ENCODE peak calls at places on chromosomes 4 and X, in eight cellular contexts. One of them, this sample, is unnamed.

GRCh38 chrX:115562492-115562872 is 1.5 kb downstream of the PLS3 start:
- DNase-seq in heart left ventricle: no peak
- DNase-seq in choroid plexus epithelial cell: peak
- DNase-seq in suprapubic skin: no peak
- DNase-seq in brain microvascular endothelial cell: no peak
- DNase-seq in transverse colon: no peak
- DNase-seq in fibroblast of the aortic adventitia: peak
- DNase-seq in BJ: no peak
- DNase-seq in this sample: peak

GRCh38 chr4:107826427-107826980 is 1.8 kb downstream of the SGMS2 start:
- DNase-seq in heart left ventricle: no peak
- DNase-seq in choroid plexus epithelial cell: no peak
- DNase-seq in suprapubic skin: no peak
- DNase-seq in brain microvascular endothelial cell: no peak
- DNase-seq in transverse colon: peak
- DNase-seq in fibroblast of the aortic adventitia: peak
- DNase-seq in BJ: no peak
- DNase-seq in this sample: no peak

GRCh38 chrX:44569122-44569521 is 26.5 kb upstream of the FUNDC1 start:
- DNase-seq in heart left ventricle: no peak
- DNase-seq in choroid plexus epithelial cell: no peak
- DNase-seq in suprapubic skin: no peak
- DNase-seq in brain microvascular endothelial cell: no peak
- DNase-seq in transverse colon: no peak
- DNase-seq in fibroblast of the aortic adventitia: peak
- DNase-seq in BJ: no peak
- DNase-seq in this sample: no peak

GRCh38 chr4:94420356-94420755 is 31.4 kb upstream of the PDLIM5 start:
- DNase-seq in heart left ventricle: no peak
- DNase-seq in choroid plexus epithelial cell: peak
- DNase-seq in suprapubic skin: no peak
- DNase-seq in brain microvascular endothelial cell: no peak
- DNase-seq in transverse colon: no peak
- DNase-seq in fibroblast of the aortic adventitia: no peak
- DNase-seq in BJ: no peak
- DNase-seq in this sample: peak

GRCh38 chrX:17836830-17837229 is 24.3 kb downstream of the RAI2 start:
- DNase-seq in heart left ventricle: no peak
- DNase-seq in choroid plexus epithelial cell: no peak
- DNase-seq in suprapubic skin: no peak
- DNase-seq in brain microvascular endothelial cell: no peak
- DNase-seq in transverse colon: no peak
- DNase-seq in fibroblast of the aortic adventitia: no peak
- DNase-seq in BJ: no peak
- DNase-seq in this sample: no peak

GRCh38 chr4:100095729-100096595 is 94.3 kb downstream of the DDIT4L start:
- DNase-seq in heart left ventricle: peak
- DNase-seq in choroid plexus epithelial cell: peak
- DNase-seq in suprapubic skin: peak
- DNase-seq in brain microvascular endothelial cell: peak
- DNase-seq in transverse colon: peak
- DNase-seq in fibroblast of the aortic adventitia: peak
- DNase-seq in BJ: no peak
- DNase-seq in this sample: peak

GRCh38 chr4:108113229-108113628 is 55.5 kb downstream of the LEF1 start:
- DNase-seq in heart left ventricle: no peak
- DNase-seq in choroid plexus epithelial cell: no peak
- DNase-seq in suprapubic skin: no peak
- DNase-seq in brain microvascular endothelial cell: no peak
- DNase-seq in transverse colon: no peak
- DNase-seq in fibroblast of the aortic adventitia: no peak
- DNase-seq in BJ: no peak
- DNase-seq in this sample: no peak

GRCh38 chr4:55503164-55503563 is 43.5 kb downstream of the CLOCK start:
- DNase-seq in heart left ventricle: no peak
- DNase-seq in choroid plexus epithelial cell: peak
- DNase-seq in suprapubic skin: no peak
- DNase-seq in brain microvascular endothelial cell: peak
- DNase-seq in transverse colon: no peak
- DNase-seq in fibroblast of the aortic adventitia: peak
- DNase-seq in BJ: no peak
- DNase-seq in this sample: peak

GRCh38 chrX:136711147-136711546 is 63.2 kb downstream of the CD40LG start:
- DNase-seq in heart left ventricle: peak
- DNase-seq in choroid plexus epithelial cell: peak
- DNase-seq in suprapubic skin: no peak
- DNase-seq in brain microvascular endothelial cell: peak
- DNase-seq in transverse colon: peak
- DNase-seq in fibroblast of the aortic adventitia: peak
- DNase-seq in BJ: no peak
- DNase-seq in this sample: peak

GRCh38 chr4:4457803-4458550 is 71.1 kb downstream of the NSG1 start:
- DNase-seq in heart left ventricle: no peak
- DNase-seq in choroid plexus epithelial cell: peak
- DNase-seq in suprapubic skin: no peak
- DNase-seq in brain microvascular endothelial cell: peak
- DNase-seq in transverse colon: no peak
- DNase-seq in fibroblast of the aortic adventitia: no peak
- DNase-seq in BJ: no peak
- DNase-seq in this sample: no peak

GRCh38 chr4:19807505-19807904 is 444.2 kb upstream of the SLIT2 start:
- DNase-seq in heart left ventricle: no peak
- DNase-seq in choroid plexus epithelial cell: peak
- DNase-seq in suprapubic skin: no peak
- DNase-seq in brain microvascular endothelial cell: peak
- DNase-seq in transverse colon: no peak
- DNase-seq in fibroblast of the aortic adventitia: peak
- DNase-seq in BJ: peak
- DNase-seq in this sample: peak

GRCh38 chr4:76546282-76547166 is 111.5 kb downstream of the SHROOM3 start:
- DNase-seq in heart left ventricle: no peak
- DNase-seq in choroid plexus epithelial cell: peak
- DNase-seq in suprapubic skin: no peak
- DNase-seq in brain microvascular endothelial cell: peak
- DNase-seq in transverse colon: peak
- DNase-seq in fibroblast of the aortic adventitia: peak
- DNase-seq in BJ: peak
- DNase-seq in this sample: peak

GRCh38 chrX:49242545-49243066 is 7.3 kb downstream of the CCDC22 start:
- DNase-seq in heart left ventricle: no peak
- DNase-seq in choroid plexus epithelial cell: no peak
- DNase-seq in suprapubic skin: no peak
- DNase-seq in brain microvascular endothelial cell: no peak
- DNase-seq in transverse colon: no peak
- DNase-seq in fibroblast of the aortic adventitia: no peak
- DNase-seq in BJ: no peak
- DNase-seq in this sample: no peak

GRCh38 chr4:40918330-40918729 is 168.6 kb downstream of the NSUN7 start:
- DNase-seq in heart left ventricle: peak
- DNase-seq in choroid plexus epithelial cell: peak
- DNase-seq in suprapubic skin: peak
- DNase-seq in brain microvascular endothelial cell: peak
- DNase-seq in transverse colon: peak
- DNase-seq in fibroblast of the aortic adventitia: peak
- DNase-seq in BJ: peak
- DNase-seq in this sample: peak

GRCh38 chr4:173797296-173797695 is 267.3 kb upstream of the HAND2 start:
- DNase-seq in heart left ventricle: no peak
- DNase-seq in choroid plexus epithelial cell: no peak
- DNase-seq in suprapubic skin: no peak
- DNase-seq in brain microvascular endothelial cell: no peak
- DNase-seq in transverse colon: no peak
- DNase-seq in fibroblast of the aortic adventitia: no peak
- DNase-seq in BJ: no peak
- DNase-seq in this sample: no peak

GRCh38 chr4:153010137-153010536 is 74.0 kb downstream of the FHDC1 start:
- DNase-seq in heart left ventricle: no peak
- DNase-seq in choroid plexus epithelial cell: no peak
- DNase-seq in suprapubic skin: no peak
- DNase-seq in brain microvascular endothelial cell: no peak
- DNase-seq in transverse colon: no peak
- DNase-seq in fibroblast of the aortic adventitia: no peak
- DNase-seq in BJ: no peak
- DNase-seq in this sample: no peak

DNA sequence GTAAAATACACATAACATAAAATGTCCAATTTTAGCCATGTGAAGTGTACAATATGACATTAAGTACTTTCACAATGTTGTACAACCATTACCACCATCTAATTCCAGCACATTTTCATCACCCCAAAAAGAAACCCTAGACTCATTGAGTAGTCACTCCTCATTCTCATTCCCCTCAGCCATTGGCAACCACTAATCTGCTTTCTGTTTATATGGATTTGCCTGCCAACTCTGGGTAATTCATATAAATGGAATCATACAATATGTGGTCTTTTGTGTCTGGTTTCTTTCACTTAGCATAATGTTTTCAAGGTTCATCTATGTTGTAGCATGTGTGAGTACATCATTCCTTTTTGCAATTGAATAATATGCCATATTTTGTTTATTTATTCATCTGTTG is 43.0 kb downstream of the EIF2S3 start:
- DNase-seq in heart left ventricle: no peak
- DNase-seq in choroid plexus epithelial cell: no peak
- DNase-seq in suprapubic skin: no peak
- DNase-seq in brain microvascular endothelial cell: no peak
- DNase-seq in transverse colon: no peak
- DNase-seq in fibroblast of the aortic adventitia: peak
- DNase-seq in BJ: no peak
- DNase-seq in this sample: no peak
- TF ChIP-seq CTCF in heart left ventricle: no peak
- TF ChIP-seq CTCF in choroid plexus epithelial cell: no peak
- TF ChIP-seq CTCF in suprapubic skin: no peak
- TF ChIP-seq CTCF in brain microvascular endothelial cell: no peak
- TF ChIP-seq CTCF in transverse colon: no peak
- TF ChIP-seq CTCF in fibroblast of the aortic adventitia: no peak
- TF ChIP-seq CTCF in BJ: no peak
- TF ChIP-seq CTCF in this sample: no peak

GRCh38 chr4:84875636-84876371 is 90.7 kb downstream of the WDFY3 start:
- DNase-seq in heart left ventricle: no peak
- DNase-seq in choroid plexus epithelial cell: peak
- DNase-seq in suprapubic skin: no peak
- DNase-seq in brain microvascular endothelial cell: peak
- DNase-seq in transverse colon: no peak
- DNase-seq in fibroblast of the aortic adventitia: no peak
- DNase-seq in BJ: no peak
- DNase-seq in this sample: peak

GRCh38 chr4:84865600-84865999 is 100.9 kb downstream of the WDFY3 start:
- DNase-seq in heart left ventricle: no peak
- DNase-seq in choroid plexus epithelial cell: no peak
- DNase-seq in suprapubic skin: no peak
- DNase-seq in brain microvascular endothelial cell: no peak
- DNase-seq in transverse colon: no peak
- DNase-seq in fibroblast of the aortic adventitia: no peak
- DNase-seq in BJ: no peak
- DNase-seq in this sample: no peak

GRCh38 chr4:84874619-84875018 is 91.9 kb downstream of the WDFY3 start:
- DNase-seq in heart left ventricle: no peak
- DNase-seq in choroid plexus epithelial cell: no peak
- DNase-seq in suprapubic skin: no peak
- DNase-seq in brain microvascular endothelial cell: no peak
- DNase-seq in transverse colon: no peak
- DNase-seq in fibroblast of the aortic adventitia: no peak
- DNase-seq in BJ: no peak
- DNase-seq in this sample: no peak

GRCh38 chr4:84866295-84866694 is 100.2 kb downstream of the WDFY3 start:
- DNase-seq in heart left ventricle: no peak
- DNase-seq in choroid plexus epithelial cell: no peak
- DNase-seq in suprapubic skin: no peak
- DNase-seq in brain microvascular endothelial cell: no peak
- DNase-seq in transverse colon: no peak
- DNase-seq in fibroblast of the aortic adventitia: no peak
- DNase-seq in BJ: no peak
- DNase-seq in this sample: no peak

GRCh38 chr4:84870398-84871163 is 95.9 kb downstream of the WDFY3 start:
- DNase-seq in heart left ventricle: no peak
- DNase-seq in choroid plexus epithelial cell: peak
- DNase-seq in suprapubic skin: no peak
- DNase-seq in brain microvascular endothelial cell: peak
- DNase-seq in transverse colon: no peak
- DNase-seq in fibroblast of the aortic adventitia: peak
- DNase-seq in BJ: peak
- DNase-seq in this sample: peak
- H3K4me3 ChIP-seq in heart left ventricle: no peak
- H3K4me3 ChIP-seq in choroid plexus epithelial cell: no peak
- H3K4me3 ChIP-seq in suprapubic skin: no peak
- H3K4me3 ChIP-seq in brain microvascular endothelial cell: no peak
- H3K4me3 ChIP-seq in transverse colon: no peak
- H3K4me3 ChIP-seq in fibroblast of the aortic adventitia: no peak
- H3K4me3 ChIP-seq in BJ: no peak
- H3K4me3 ChIP-seq in this sample: no peak

GRCh38 chr4:119106036-119107000 is 29.3 kb upstream of the MYOZ2 start:
- DNase-seq in heart left ventricle: no peak
- DNase-seq in choroid plexus epithelial cell: no peak
- DNase-seq in suprapubic skin: no peak
- DNase-seq in brain microvascular endothelial cell: no peak
- DNase-seq in transverse colon: no peak
- DNase-seq in fibroblast of the aortic adventitia: no peak
- DNase-seq in BJ: no peak
- DNase-seq in this sample: no peak

GRCh38 chr4:119110121-119110520 is 25.5 kb upstream of the MYOZ2 start:
- DNase-seq in heart left ventricle: no peak
- DNase-seq in choroid plexus epithelial cell: no peak
- DNase-seq in suprapubic skin: no peak
- DNase-seq in brain microvascular endothelial cell: no peak
- DNase-seq in transverse colon: no peak
- DNase-seq in fibroblast of the aortic adventitia: no peak
- DNase-seq in BJ: no peak
- DNase-seq in this sample: no peak

GRCh38 chr4:119103263-119103662 is 32.4 kb upstream of the MYOZ2 start:
- DNase-seq in heart left ventricle: no peak
- DNase-seq in choroid plexus epithelial cell: peak
- DNase-seq in suprapubic skin: peak
- DNase-seq in brain microvascular endothelial cell: peak
- DNase-seq in transverse colon: peak
- DNase-seq in fibroblast of the aortic adventitia: peak
- DNase-seq in BJ: peak
- DNase-seq in this sample: peak

GRCh38 chr4:119104644-119105273 is 30.9 kb upstream of the MYOZ2 start:
- DNase-seq in heart left ventricle: no peak
- DNase-seq in choroid plexus epithelial cell: no peak
- DNase-seq in suprapubic skin: no peak
- DNase-seq in brain microvascular endothelial cell: no peak
- DNase-seq in transverse colon: no peak
- DNase-seq in fibroblast of the aortic adventitia: no peak
- DNase-seq in BJ: no peak
- DNase-seq in this sample: no peak

GRCh38 chr4:119105605-119106004 is 30.0 kb upstream of the MYOZ2 start:
- DNase-seq in heart left ventricle: no peak
- DNase-seq in choroid plexus epithelial cell: peak
- DNase-seq in suprapubic skin: no peak
- DNase-seq in brain microvascular endothelial cell: no peak
- DNase-seq in transverse colon: no peak
- DNase-seq in fibroblast of the aortic adventitia: peak
- DNase-seq in BJ: no peak
- DNase-seq in this sample: peak
- TF ChIP-seq CTCF in heart left ventricle: no peak
- TF ChIP-seq CTCF in choroid plexus epithelial cell: no peak
- TF ChIP-seq CTCF in suprapubic skin: no peak
- TF ChIP-seq CTCF in brain microvascular endothelial cell: no peak
- TF ChIP-seq CTCF in transverse colon: no peak
- TF ChIP-seq CTCF in fibroblast of the aortic adventitia: no peak
- TF ChIP-seq CTCF in BJ: no peak
- TF ChIP-seq CTCF in this sample: no peak

GRCh38 chrX:101219840-101220191 is 230 bp downstream of the DRP2 start:
- DNase-seq in heart left ventricle: no peak
- DNase-seq in choroid plexus epithelial cell: peak
- DNase-seq in suprapubic skin: no peak
- DNase-seq in brain microvascular endothelial cell: peak
- DNase-seq in transverse colon: no peak
- DNase-seq in fibroblast of the aortic adventitia: peak
- DNase-seq in BJ: no peak
- DNase-seq in this sample: peak
- H3K4me3 ChIP-seq in heart left ventricle: no peak
- H3K4me3 ChIP-seq in choroid plexus epithelial cell: peak
- H3K4me3 ChIP-seq in suprapubic skin: no peak
- H3K4me3 ChIP-seq in brain microvascular endothelial cell: peak
- H3K4me3 ChIP-seq in transverse colon: no peak
- H3K4me3 ChIP-seq in fibroblast of the aortic adventitia: peak
- H3K4me3 ChIP-seq in BJ: no peak
- H3K4me3 ChIP-seq in this sample: peak

This sample was measured in cardiac fibroblast.